ENCODE peak calls at places on chromosome 17, in seven cellular contexts. L is NCI-H460, G is ELR, S is GM18507, I is AG04449, C is NCI-H2081 treated with DMSO at 0.1 percent for 48 hours, A is testis. N is an unnamed sample.

GRCh38 chr17:3794890-3795757 is 5.9 kb downstream of the ITGAE start:
- DNase-seq in L (no peak), G (peak), S (no peak), I (no peak), C (no peak), A (no peak), N (peak)

GRCh38 chr17:50109207-50109606 is 14.1 kb downstream of the PDK2 start:
- DNase-seq in L (no peak), G (no peak), S (no peak), I (no peak), C (no peak), A (no peak), N (no peak)

GRCh38 chr17:43908111-43908721 is 880 bp upstream of the MPP2 start:
- DNase-seq in L (peak), G (peak), S (no peak), I (no peak), C (no peak), A (peak), N (peak)

GRCh38 chr17:50675627-50676026 is 32.1 kb downstream of the ANKRD40 start:
- DNase-seq in L (no peak), G (no peak), S (no peak), I (no peak), C (no peak), A (no peak), N (no peak)

GRCh38 chr17:7502987-7503386 is 18.8 kb downstream of the POLR2A start:
- DNase-seq in L (no peak), G (peak), S (no peak), I (no peak), C (no peak), A (no peak), N (no peak)

GRCh38 chr17:44221072-44221861 is 1.8 kb upstream of the UBTF start:
- DNase-seq in L (peak), G (peak), S (no peak), I (no peak), C (peak), A (peak), N (peak)

GRCh38 chr17:75450270-75450669 is 6.2 kb upstream of the TMEM94 start:
- DNase-seq in L (no peak), G (no peak), S (no peak), I (peak), C (no peak), A (no peak), N (no peak)

GRCh38 chr17:74442670-74443515 is 11.0 kb downstream of the GPRC5C start:
- DNase-seq in L (no peak), G (no peak), S (no peak), I (no peak), C (no peak), A (peak), N (no peak)

GRCh38 chr17:7842950-7843535 is 9.0 kb downstream of the KDM6B start:
- DNase-seq in L (peak), G (no peak), S (no peak), I (no peak), C (no peak), A (peak), N (no peak)

GRCh38 chr17:16599537-16599936 is 30.5 kb upstream of the ZNF287 start:
- DNase-seq in L (no peak), G (no peak), S (no peak), I (no peak), C (no peak), A (no peak), N (no peak)

GRCh38 chr17:79936661-79937434 is 97.6 kb upstream of the CBX4 start:
- DNase-seq in L (peak), G (no peak), S (no peak), I (no peak), C (no peak), A (no peak), N (no peak)

GRCh38 chr17:82046903-82047302 is 4.7 kb downstream of the RFNG start:
- DNase-seq in L (no peak), G (no peak), S (no peak), I (no peak), C (no peak), A (no peak), N (no peak)

N was measured in astrocyte of the spinal cord.